ENCODE peak calls at places on chromosomes 4 and X, in five cellular contexts. C is AG09309; W is MG63; N is stimulated activated CD4-positive, alpha-beta T cell treated with anti-CD3 and anti-CD28 coated beads, Interleukin-15, amount 100 ng/mL, for 1 hour; H is uterus. L is an unnamed sample.

GRCh38 chr4:154551872-154552686 is 1.9 kb upstream of the PLRG1 start:
- DNase-seq in C (peak), W (peak), N (peak), H (peak), L (peak)

GRCh38 chr4:17787315-17787714 is 5.9 kb upstream of the FAM184B start:
- DNase-seq in C (no peak), W (no peak), N (no peak), H (no peak), L (no peak)

GRCh38 chr4:71292228-71292627 is 46.6 kb upstream of the SLC4A4 start:
- DNase-seq in C (no peak), W (no peak), N (no peak), H (no peak), L (no peak)

GRCh38 chr4:56182356-56182755 is 204.9 kb downstream of the AASDH start:
- DNase-seq in C (no peak), W (no peak), N (no peak), H (no peak), L (no peak)

GRCh38 chr4:7827566-7827965 is 112.1 kb downstream of the AFAP1 start:
- DNase-seq in C (no peak), W (no peak), N (no peak), H (no peak), L (no peak)

GRCh38 chrX:105315301-105315700 is 94.8 kb upstream of the TEX13A start:
- DNase-seq in C (no peak), W (no peak), N (no peak), H (no peak), L (no peak)

GRCh38 chrX:10755477-10756334 is 135.3 kb upstream of the MID1 start:
- DNase-seq in C (no peak), W (peak), N (no peak), H (peak), L (no peak)

GRCh38 chrX:136999021-136999420 is 34.8 kb downstream of the GPR101 start:
- DNase-seq in C (no peak), W (no peak), N (no peak), H (no peak), L (no peak)

GRCh38 chr4:87497141-87497540 is 32.0 kb downstream of the SPARCL1 start:
- DNase-seq in C (no peak), W (no peak), N (no peak), H (no peak), L (no peak)

GRCh38 chr4:4687100-4687499 is 145.3 kb upstream of the STX18 start:
- DNase-seq in C (no peak), W (no peak), N (no peak), H (no peak), L (no peak)

GRCh38 chr4:8269535-8270417 is at the start of gene HTRA3:
- DNase-seq in C (no peak), W (no peak), N (no peak), H (peak), L (peak)

GRCh38 chr4:29805245-29805644 is 914.9 kb upstream of the PCDH7 start:
- DNase-seq in C (no peak), W (no peak), N (no peak), H (no peak), L (no peak)

GRCh38 chrX:103344606-103345005 is 11.7 kb upstream of the TCEAL9 start:
- DNase-seq in C (no peak), W (no peak), N (no peak), H (no peak), L (no peak)

GRCh38 chr4:99159699-99160098 is 15.6 kb upstream of the ADH4 start:
- DNase-seq in C (no peak), W (no peak), N (no peak), H (no peak), L (no peak)

GRCh38 chr4:136927172-136927571 is 605.1 kb downstream of the PCDH18 start:
- DNase-seq in C (no peak), W (peak), N (no peak), H (no peak), L (no peak)